ENCODE peak calls at places on chromosomes 7 and 10, in five cellular contexts. G is spleen, E is GM23338, K is K562, I is transverse colon. S is an unnamed sample.
A peak's percentile ranks its signal among the peaks of the same experiment; 100 is the strongest.

GRCh38 chr7:23955145-23955544 is 245.1 kb downstream of the STK31 start:
- DNase-seq in I (no peak), E (no peak), K (no peak), G (no peak), S (no peak)

GRCh38 chr7:148242271-148242801 is 348.2 kb upstream of the C7orf33 start:
- DNase-seq in E (peak; percentile 89), K (peak; percentile 63), I (peak; percentile 23), G (no peak), S (no peak)

GRCh38 chr10:48467669-48468068 is 137.2 kb downstream of the ARHGAP22 start:
- DNase-seq in G (no peak), E (no peak), I (no peak), K (peak; percentile 59), S (no peak)

GRCh38 chr10:131982796-131983195 is 1.1 kb upstream of the BNIP3 start:
- DNase-seq in G (peak; percentile 78), E (peak; percentile 41), I (no peak), K (no peak), S (no peak)

GRCh38 chr10:44922021-44922420 is 10.9 kb downstream of the TMEM72 start:
- DNase-seq in G (no peak), I (no peak), K (no peak), E (no peak), S (no peak)

GRCh38 chr10:19629559-19629958 is 186.7 kb upstream of the PLXDC2 start:
- DNase-seq in E (peak; percentile 34), I (peak; percentile 30), K (no peak), G (peak; percentile 69), S (no peak)

GRCh38 chr7:73991522-73992103 is 36.4 kb upstream of the ELN start:
- DNase-seq in E (no peak), K (no peak), I (no peak), G (no peak), S (no peak)

GRCh38 chr10:77350711-77351119 is 286.9 kb downstream of the KCNMA1 start:
- DNase-seq in E (no peak), I (no peak), K (peak; percentile 51), G (no peak), S (no peak)

GRCh38 chr10:92640110-92640509 is 47.2 kb downstream of the KIF11 start:
- DNase-seq in I (no peak), K (no peak), G (no peak), E (no peak), S (no peak)

GRCh38 chr7:135265637-135266036 is 32.0 kb downstream of the STRA8 start:
- DNase-seq in I (no peak), K (no peak), G (no peak), E (no peak), S (no peak)

GRCh38 chr10:22437620-22438588 is 92.6 kb downstream of the SPAG6 start:
- DNase-seq in G (no peak), E (peak; percentile 26), K (no peak), I (no peak), S (peak; percentile 91)

GRCh38 chr10:3668276-3668960 is 116.6 kb downstream of the KLF6 start:
- DNase-seq in G (peak; percentile 90), E (peak; percentile 82), K (peak; percentile 87), I (peak; percentile 52), S (no peak)

GRCh38 chr7:114255404-114255841 is 159.2 kb upstream of the FOXP2 start:
- DNase-seq in E (no peak), I (peak; percentile 71), K (no peak), G (no peak), S (no peak)

GRCh38 chr10:14750900-14751575 is 23.7 kb downstream of the FAM107B start:
- DNase-seq in I (peak; percentile 29), K (no peak), G (peak; percentile 93), E (no peak), S (peak; percentile 79)

GRCh38 chr7:74665296-74665938 is 7.9 kb downstream of the GTF2I start:
- DNase-seq in E (no peak), G (peak; percentile 18), K (no peak), I (no peak), S (no peak)

GRCh38 chr7:151251328-151251925 is 2.9 kb upstream of the SMARCD3 start:
- DNase-seq in G (no peak), E (peak; percentile 51), K (peak; percentile 68), I (peak; percentile 54), S (no peak)

GRCh38 chr10:660980-661890 is 28.2 kb downstream of the DIP2C start:
- DNase-seq in G (no peak), I (peak; percentile 57), K (no peak), E (no peak), S (no peak)

GRCh38 chr10:86876748-86877147 is 80.7 kb downstream of the MMRN2 start:
- DNase-seq in I (no peak), E (no peak), K (no peak), G (no peak), S (no peak)

GRCh38 chr7:107125475-107125874 is 43.3 kb upstream of the HBP1 start:
- DNase-seq in K (no peak), G (no peak), I (no peak), E (no peak), S (no peak)

GRCh38 chr10:62815373-62816111 is 624 bp downstream of the EGR2 start:
- DNase-seq in I (no peak), G (peak; percentile 88), K (no peak), E (peak; percentile 50), S (no peak)

GRCh38 chr10:116108106-116108505 is 164.9 kb downstream of the GFRA1 start:
- DNase-seq in E (no peak), G (no peak), K (no peak), I (no peak), S (no peak)

GRCh38 chr7:151428393-151429231 is 11.3 kb downstream of the CRYGN start:
- DNase-seq in I (no peak), G (peak; percentile 70), E (no peak), K (no peak), S (no peak)

GRCh38 chr10:373516-374309 is 238.5 kb downstream of the ZMYND11 start:
- DNase-seq in I (peak; percentile 25), G (peak; percentile 31), K (no peak), E (no peak), S (no peak)

GRCh38 chr7:27211084-27211446 is 11.2 kb upstream of the HOXA13 start:
- DNase-seq in G (no peak), E (no peak), I (no peak), K (no peak), S (no peak)

GRCh38 chr7:127474457-127474856 is 81.9 kb upstream of the ZNF800 start:
- DNase-seq in I (no peak), E (peak; percentile 32), G (no peak), K (no peak), S (no peak)

GRCh38 chr7:598899-599298 is 79.3 kb upstream of the PDGFA start:
- DNase-seq in K (no peak), I (no peak), E (no peak), G (peak; percentile 75), S (no peak)

GRCh38 chr10:58291538-58292174 is 22.7 kb downstream of the CISD1 start:
- DNase-seq in I (no peak), K (peak; percentile 60), E (peak; percentile 50), G (no peak), S (no peak)

GRCh38 chr10:71278691-71279588 is 40.1 kb upstream of the SLC29A3 start:
- DNase-seq in G (no peak), I (no peak), K (no peak), E (peak; percentile 45), S (no peak)

GRCh38 chr10:127462643-127463295 is 86.3 kb upstream of the NPS start:
- DNase-seq in G (no peak), I (no peak), E (no peak), K (no peak), S (no peak)

DNA sequence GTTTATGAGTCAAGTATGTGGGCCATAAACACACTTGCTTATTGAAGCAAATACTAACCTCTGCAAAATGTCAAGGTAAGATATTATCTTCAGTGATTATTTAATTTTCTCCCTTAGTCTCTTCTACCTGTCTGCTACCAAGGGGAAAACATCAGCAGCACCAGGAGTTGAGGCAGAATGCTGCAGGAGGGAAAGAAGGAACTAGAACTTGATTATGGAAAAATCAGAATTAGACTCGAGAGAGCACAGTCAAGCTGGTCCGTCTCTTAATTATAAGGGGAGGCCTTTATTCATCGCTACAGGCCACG is 4.9 kb upstream of the ZFYVE27 start:
- DNase-seq in I (no peak), E (no peak), G (no peak), K (no peak), S (no peak)
- TF ChIP-seq POLR2AphosphoS5 in I (no peak), E (no peak), G (no peak), K (no peak), S (no peak)

DNA sequence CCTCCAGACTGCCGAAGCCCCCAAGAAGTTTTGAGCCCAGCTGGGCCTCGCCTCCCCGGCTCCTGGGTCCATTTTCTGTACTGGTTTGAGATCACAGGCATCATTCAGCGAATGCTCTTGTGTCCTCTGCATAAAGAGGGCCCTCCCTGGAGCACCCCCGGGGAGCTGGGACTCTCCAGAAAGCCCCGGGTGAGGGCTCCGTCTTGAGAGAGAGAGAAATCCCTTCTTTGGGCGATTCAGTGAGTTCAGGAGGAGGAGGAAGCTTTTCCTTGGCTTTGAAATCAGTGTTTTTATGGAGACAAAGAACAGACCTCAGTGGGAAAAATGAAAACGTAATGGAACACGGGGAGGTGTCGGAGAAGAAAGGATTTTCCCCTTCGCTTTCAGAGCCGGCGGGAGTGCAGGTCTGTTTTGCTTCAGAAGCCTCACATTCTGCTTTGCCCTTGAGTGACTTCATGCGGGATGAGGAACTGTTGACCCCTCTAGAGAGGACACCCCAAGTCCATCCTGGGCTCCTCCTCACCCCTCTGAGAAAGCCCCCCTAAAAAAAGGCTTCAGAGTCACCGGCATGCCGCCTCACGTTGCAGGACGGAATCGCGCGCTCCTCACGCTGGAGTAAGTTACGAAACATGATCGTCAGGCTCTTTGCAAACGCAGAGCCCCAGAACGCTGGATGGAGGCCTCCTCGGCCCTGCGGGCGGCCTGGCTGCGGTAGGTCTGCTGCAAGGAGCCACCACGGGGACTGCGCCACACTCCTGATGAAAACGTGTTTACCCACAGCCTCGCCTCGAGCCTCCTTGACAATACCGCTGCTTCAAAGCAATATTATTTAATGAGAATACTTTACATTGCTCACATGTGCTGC is 8.5 kb upstream of the AP5Z1 start:
- DNase-seq in K (no peak), G (no peak), I (peak; percentile 32), E (no peak), S (no peak)
- H3K4me3 ChIP-seq in K (no peak overlapping the region), G (no peak overlapping the region), I (peak overlapping the region; percentile 14), E (no peak overlapping the region), S (peak overlapping the region; percentile 24)

GRCh38 chr7:117172283-117172682 is 150.6 kb downstream of the WNT2 start:
- DNase-seq in K (no peak), G (no peak), E (no peak), I (no peak), S (no peak)
- TF ChIP-seq POLR2AphosphoS5 in K (no peak), G (no peak), E (no peak), I (no peak), S (no peak)

DNA sequence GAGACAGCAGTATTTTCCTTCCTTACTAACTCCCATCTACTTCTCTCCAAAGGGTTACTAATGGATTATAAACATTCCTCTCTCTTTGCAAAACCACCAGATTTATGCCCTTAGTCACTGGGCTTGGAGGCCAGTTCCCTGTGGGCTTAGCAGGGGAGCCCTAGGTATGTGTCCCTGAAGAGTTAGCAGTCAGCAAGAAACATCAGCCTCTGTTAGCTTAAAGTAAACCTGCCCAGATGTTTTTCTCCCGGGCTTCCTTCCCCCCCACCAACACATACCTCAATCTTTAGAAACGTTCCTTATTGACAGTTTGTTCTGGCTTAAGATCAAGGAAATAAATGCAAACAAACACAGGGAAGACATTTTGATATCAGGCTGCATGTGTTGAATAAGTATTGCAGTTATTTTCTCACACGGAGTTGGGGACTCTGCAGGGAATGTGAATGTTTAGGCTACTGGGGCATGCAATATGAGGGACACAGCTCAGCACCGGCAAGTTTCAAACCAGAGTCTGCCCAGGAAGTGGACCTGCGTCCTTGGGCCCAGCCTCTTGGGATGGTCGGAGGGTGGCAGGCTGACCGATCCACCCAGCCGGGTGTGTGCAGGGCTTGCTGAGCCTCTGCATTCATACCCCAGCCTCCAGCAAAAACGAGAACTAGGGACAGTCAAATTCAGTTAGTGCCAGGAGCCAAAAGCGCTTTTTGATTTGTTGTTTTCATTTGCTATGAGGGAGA is 252.0 kb upstream of the GRB10 start:
- DNase-seq in K (no peak), I (no peak), G (no peak), E (peak; percentile 28), S (no peak)
- H3K4me3 ChIP-seq in K (no peak overlapping the region), I (no peak overlapping the region), G (no peak overlapping the region), E (no peak overlapping the region), S (no peak overlapping the region)